ENCODE peak calls at places on chromosomes 6 and 20, in four cellular contexts. F is H1, V is HepG2, K is SK-N-SH. S is an unnamed sample.

GRCh38 chr6:22057962-22058361 is 238.9 kb downstream of the PRL start:
- DNase-seq in K (no peak), F (no peak), V (no peak), S (no peak)

GRCh38 chr6:94349227-94349626 is 929.9 kb upstream of the EPHA7 start:
- DNase-seq in F (no peak), K (no peak), V (no peak), S (no peak)

GRCh38 chr6:150196942-150197745 is 54.3 kb downstream of the PPP1R14C start:
- DNase-seq in V (no peak), K (no peak), F (no peak), S (no peak)

GRCh38 chr20:60869626-60870025 is 382.4 kb upstream of the CDH4 start:
- DNase-seq in K (no peak), V (no peak), F (no peak), S (no peak)

GRCh38 chr20:48986899-48987298 is 59.2 kb upstream of the CSE1L start:
- DNase-seq in V (peak), K (peak), F (no peak), S (no peak)

GRCh38 chr20:10645205-10645570 is 28.6 kb downstream of the JAG1 start:
- DNase-seq in K (no peak), F (no peak), V (no peak), S (no peak)

GRCh38 chr6:3284436-3284876 is 25.7 kb downstream of the PSMG4 start:
- DNase-seq in V (no peak), F (no peak), K (peak), S (no peak)

GRCh38 chr6:150987855-150988484 is 122.5 kb downstream of the MTHFD1L start:
- DNase-seq in V (no peak), F (no peak), K (no peak), S (no peak)

GRCh38 chr6:46395530-46395929 is 95.7 kb downstream of the RCAN2 start:
- DNase-seq in K (no peak), F (no peak), V (no peak), S (no peak)

GRCh38 chr6:135675862-135676261 is 175.6 kb upstream of the PDE7B start:
- DNase-seq in V (peak), F (no peak), K (peak), S (peak)

GRCh38 chr6:99613398-99613704 is 6.7 kb downstream of the PRDM13 start:
- DNase-seq in V (no peak), F (no peak), K (peak), S (no peak)

GRCh38 chr6:39801456-39802251 is 9.5 kb downstream of the DAAM2 start:
- DNase-seq in K (no peak), V (peak), F (no peak), S (no peak)

GRCh38 chr6:27091661-27092315 is 155.7 kb upstream of the PRSS16 start:
- DNase-seq in K (peak), V (peak), F (peak), S (peak)

GRCh38 chr6:2853766-2854393 is 12.2 kb upstream of the SERPINB1 start:
- DNase-seq in K (no peak), F (no peak), V (peak), S (peak)

GRCh38 chr20:18267815-18268214 is 20.5 kb upstream of the ZNF133 start:
- DNase-seq in V (no peak), K (no peak), F (no peak), S (no peak)

GRCh38 chr6:135182993-135183531 is 2.0 kb downstream of the MYB start:
- DNase-seq in V (no peak), F (peak), K (no peak), S (peak)

GRCh38 chr6:711925-712324 is 19.0 kb upstream of the EXOC2 start:
- DNase-seq in F (no peak), V (no peak), K (no peak), S (no peak)

GRCh38 chr6:712805-713204 is 19.9 kb upstream of the EXOC2 start:
- DNase-seq in F (no peak), V (no peak), K (no peak), S (no peak)

GRCh38 chr6:710601-711571 is 17.9 kb upstream of the EXOC2 start:
- DNase-seq in K (peak), F (peak), V (no peak), S (peak)

GRCh38 chr6:714100-714499 is 21.2 kb upstream of the EXOC2 start:
- DNase-seq in F (no peak), V (no peak), K (no peak), S (no peak)

DNA sequence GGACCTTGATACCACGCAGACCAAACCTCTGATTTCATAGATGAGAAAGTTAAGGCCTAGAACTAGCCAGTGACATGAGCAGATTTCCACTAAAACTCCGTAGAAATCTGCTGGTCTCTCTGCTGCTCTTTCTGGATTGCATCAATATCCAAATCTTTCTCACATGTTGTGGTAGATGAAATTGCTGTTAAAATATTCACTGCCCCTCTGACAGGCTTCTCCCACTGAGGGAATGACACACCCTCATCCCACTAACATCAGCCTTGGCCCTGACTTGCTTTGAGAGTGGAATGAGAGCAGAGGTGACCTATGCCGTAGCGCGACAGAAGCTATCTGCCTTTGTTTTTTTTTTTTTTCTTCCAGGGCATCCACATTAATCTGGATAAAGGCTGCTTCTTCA is 20.4 kb upstream of the EXOC2 start:
- DNase-seq in F (no peak), K (no peak), V (no peak), S (no peak)
- TF ChIP-seq TAF1 in F (no peak), K (no peak), V (no peak), S (no peak)

DNA sequence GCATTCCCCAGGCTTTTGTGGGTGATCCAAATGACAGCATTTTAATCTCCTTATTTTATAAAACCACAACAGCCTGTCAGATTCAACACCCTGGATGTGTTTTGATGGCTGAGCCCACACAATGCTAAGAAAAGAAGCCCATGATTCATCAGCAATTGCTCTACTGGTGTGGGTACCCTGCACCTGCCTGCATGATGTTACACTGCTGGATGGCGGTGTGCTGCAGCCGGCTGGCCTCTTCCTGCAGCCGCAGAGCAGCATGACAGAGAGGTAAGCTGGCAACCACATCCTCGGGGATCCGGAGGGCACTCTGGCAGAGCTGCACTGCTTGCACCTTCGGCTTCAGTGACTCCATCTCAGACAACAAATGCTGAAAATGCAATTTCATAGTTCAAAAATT is 327.5 kb downstream of the SYNE1 start:
- DNase-seq in K (no peak), F (no peak), V (no peak), S (no peak)
- TF ChIP-seq USF2 in K (no peak), F (no peak), V (no peak), S (no peak)

GRCh38 chr6:167945937-167946485 is 51.5 kb upstream of the KIF25 start:
- DNase-seq in V (no peak), K (no peak), F (no peak), S (no peak)

GRCh38 chr6:167951781-167952511 is 45.5 kb upstream of the KIF25 start:
- DNase-seq in V (no peak), K (no peak), F (no peak), S (no peak)

GRCh38 chr6:167947716-167948115 is 49.8 kb upstream of the KIF25 start:
- DNase-seq in V (no peak), K (no peak), F (no peak), S (no peak)

GRCh38 chr6:167948716-167949115 is 48.8 kb upstream of the KIF25 start:
- DNase-seq in V (no peak), F (no peak), K (no peak), S (no peak)

GRCh38 chr6:167949121-167949684 is 48.3 kb upstream of the KIF25 start:
- DNase-seq in F (no peak), K (peak), V (no peak), S (no peak)
- TF ChIP-seq TAF1 in F (no peak), K (no peak), V (no peak), S (no peak)

GRCh38 chr6:105492706-105493673 is 90.1 kb upstream of the PREP start:
- DNase-seq in F (no peak), V (no peak), K (no peak), S (no peak)
- TF ChIP-seq USF2 in F (no peak), V (no peak), K (no peak), S (no peak)

DNA sequence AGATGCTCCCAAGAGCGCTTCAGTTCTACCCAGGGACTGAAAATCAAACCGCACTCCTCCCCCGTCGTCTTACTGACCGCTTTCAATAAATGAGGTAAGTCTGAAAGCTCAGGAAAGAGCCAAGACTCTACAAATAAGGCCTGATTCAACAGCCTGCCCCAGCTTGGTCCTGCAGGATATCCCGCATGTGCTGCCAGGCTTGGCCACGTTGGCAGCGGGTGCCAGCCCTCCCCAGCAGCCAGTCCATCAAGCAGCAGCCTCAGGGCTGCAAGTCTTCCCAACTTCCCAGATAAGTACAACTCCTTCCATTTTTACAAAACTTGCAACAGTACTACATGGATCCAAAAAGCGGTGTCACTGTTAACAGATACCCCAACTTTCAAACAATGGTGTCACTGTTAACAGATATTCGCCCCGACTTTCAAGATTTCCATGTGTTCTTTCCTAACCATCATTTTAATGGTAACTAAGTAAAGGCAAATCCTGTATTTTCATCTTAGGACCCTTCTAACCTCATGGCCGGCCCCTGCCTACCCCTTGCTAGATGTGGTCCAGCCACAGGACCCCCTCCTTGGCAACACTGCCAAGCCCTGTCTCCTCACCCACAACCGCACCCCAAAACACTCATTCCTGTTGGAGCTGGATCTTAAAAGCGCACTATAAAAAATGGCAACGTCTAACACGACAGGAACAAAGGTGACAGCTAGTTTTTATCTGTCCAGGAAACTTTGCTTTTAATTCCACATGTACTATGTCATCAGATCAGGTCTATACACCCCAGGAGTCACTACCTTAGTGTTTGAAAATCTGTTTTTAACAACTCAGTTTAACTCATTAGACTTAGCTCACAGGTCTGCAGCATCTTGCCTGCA is 28.0 kb downstream of the DIDO1 start:
- DNase-seq in F (no peak), K (no peak), V (no peak), S (no peak)
- TF ChIP-seq TAF1 in F (no peak), K (no peak), V (no peak), S (no peak)

DNA sequence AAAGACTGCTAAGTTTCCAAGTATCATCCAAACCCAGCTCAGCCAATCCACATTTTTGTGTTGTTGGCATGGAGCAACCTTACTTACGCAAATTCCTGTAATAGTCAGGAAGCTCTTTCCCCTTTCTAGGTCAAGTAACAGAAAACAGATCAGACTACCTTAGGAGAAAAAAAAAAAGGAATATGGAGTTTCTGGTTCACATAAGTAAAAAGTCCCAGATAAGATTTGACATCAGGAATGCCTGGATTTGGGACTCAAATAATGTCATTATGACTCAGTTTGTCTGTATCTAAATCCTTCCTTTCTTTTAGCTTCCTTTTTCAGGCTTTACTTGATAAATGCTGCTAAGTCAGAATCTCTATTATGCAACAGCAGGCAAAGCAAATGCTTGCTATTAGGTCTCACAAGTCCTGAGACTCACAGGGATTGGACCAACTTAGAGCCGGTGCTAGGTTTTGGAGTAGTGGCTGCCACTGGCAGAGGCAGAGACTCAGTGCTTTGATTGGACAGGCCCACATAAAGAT is 44.5 kb downstream of the NCOA7 start:
- DNase-seq in F (no peak), K (no peak), V (no peak), S (no peak)
- TF ChIP-seq USF2 in F (no peak), K (no peak), V (no peak), S (no peak)

DNA sequence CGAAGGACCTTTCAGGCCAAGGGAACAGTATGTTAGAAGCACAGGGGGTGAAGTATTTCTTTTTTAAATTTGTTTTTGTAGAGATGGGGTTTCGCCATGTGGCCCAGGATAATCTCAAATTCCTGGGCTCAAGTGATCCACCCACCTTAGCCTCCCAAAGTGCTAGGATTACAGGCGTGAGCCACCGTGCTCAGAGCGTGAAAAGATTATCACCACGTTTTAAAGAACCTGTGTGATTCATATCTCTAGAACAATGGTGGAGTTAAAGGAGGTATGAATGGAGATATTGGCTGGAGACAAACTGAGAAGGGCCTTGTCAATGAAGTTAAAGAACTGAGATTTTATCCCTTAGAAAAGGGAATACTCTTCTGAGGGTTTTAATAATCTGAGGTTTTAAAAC is 9.7 kb downstream of the ASF1A start:
- DNase-seq in K (no peak), V (no peak), F (no peak), S (no peak)
- TF ChIP-seq TAF1 in K (no peak), V (no peak), F (no peak), S (no peak)

DNA sequence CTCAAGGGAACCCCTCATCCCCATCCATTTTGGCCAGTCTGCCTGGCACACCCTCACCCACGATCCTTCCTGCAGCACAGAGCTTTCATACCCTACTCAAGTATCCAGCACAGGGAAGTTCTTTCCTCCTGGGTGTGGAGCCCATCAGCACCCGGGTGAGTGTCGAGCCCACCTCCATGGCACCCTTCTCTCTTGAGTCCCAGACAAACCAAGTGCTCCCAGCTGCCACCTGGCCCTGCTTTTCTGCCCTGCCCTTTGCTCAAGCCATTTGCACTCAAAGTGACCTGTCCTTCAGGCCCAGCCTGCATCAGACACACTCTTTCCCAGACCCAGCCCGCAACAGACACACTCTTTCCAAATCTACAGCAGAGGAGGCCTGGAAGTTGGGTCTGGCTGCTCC is 257.2 kb downstream of the DLL1 start:
- DNase-seq in V (no peak), F (no peak), K (no peak), S (no peak)
- TF ChIP-seq USF2 in V (no peak), F (no peak), K (no peak), S (no peak)

DNA sequence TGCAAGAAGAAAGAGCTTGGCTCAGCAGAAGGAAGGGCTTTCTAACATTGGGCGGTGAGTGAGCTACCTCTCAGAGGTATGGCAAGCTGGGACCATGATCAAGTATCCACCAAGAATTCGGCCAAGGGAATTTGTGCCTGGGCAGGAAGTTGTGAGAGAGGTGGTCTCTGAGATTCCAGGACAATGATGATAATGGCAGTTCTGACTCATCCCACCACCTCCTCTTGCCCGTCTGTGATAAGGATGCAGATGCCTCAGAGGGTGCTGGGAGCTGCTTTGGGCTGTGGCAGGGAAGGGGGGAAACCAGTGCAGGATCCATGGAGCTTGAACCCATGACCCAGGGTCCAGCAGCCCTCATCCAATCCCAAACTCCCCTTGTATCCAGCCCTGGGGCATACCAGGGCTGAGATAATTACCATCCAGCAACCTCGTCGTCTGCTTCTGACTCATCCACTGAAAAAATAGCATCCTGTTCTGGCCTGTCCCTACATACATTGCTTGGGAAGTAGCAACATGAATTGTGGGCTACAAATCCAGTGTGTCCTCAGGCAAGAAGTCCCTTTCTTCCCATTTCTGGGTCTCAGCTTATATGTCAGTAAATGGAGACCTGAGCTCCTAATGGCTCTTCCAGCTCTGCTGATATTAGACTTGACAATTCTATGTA is 5.9 kb downstream of the TGM6 start:
- DNase-seq in K (no peak), F (no peak), V (no peak), S (no peak)
- TF ChIP-seq TAF1 in K (no peak), F (no peak), V (no peak), S (no peak)

DNA sequence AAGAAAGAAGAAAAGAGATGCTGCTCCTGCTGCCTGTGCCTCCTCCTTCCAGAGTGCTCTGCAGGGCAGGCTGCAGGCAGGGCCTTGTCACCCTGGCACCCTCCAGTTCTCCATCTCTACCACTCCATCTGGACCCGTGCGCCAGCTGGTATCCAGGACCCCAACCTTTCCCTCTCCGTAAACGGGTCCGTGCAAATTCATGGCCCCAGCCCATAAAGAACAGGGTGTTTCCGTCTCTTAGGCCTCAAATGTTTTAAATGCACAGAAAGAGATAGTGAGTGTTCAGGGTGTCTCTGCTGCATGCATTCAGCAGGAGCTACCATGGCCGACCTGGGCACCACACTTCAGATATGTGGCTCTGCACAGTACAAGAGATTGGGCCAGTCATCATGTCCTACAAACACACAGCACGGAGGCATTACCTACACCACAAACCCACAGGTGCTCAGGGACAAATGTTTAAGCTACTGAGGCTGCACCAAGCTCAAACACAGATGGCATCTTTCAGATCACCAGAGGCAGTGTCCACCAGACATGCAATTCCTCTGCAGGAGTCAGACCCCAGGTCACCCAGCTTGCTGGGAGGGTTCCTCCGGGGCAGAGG is 258.1 kb downstream of the DLL1 start:
- DNase-seq in K (no peak), F (no peak), V (no peak), S (no peak)
- TF ChIP-seq USF2 in K (no peak), F (no peak), V (no peak), S (no peak)

S was measured in K562.